ENCODE peak calls at places on chromosomes 13 and 19, in four cellular contexts. D, P, E and T are unnamed samples.

GRCh38 chr13:110471156-110471832 is 90.2 kb downstream of the RAB20 start:
- DNase-seq in D (peak), P (no peak), E (no peak), T (no peak)

GRCh38 chr19:39188960-39189359 is 7.8 kb upstream of the NCCRP1 start:
- DNase-seq in D (no peak), P (no peak), E (no peak), T (no peak)

GRCh38 chr13:26941345-26942174 is 181.0 kb upstream of the GPR12 start:
- DNase-seq in D (no peak), P (no peak), E (no peak), T (no peak)

GRCh38 chr19:4597975-4598671 is 38.6 kb upstream of the SEMA6B start:
- DNase-seq in D (no peak), P (peak), E (peak), T (no peak)

GRCh38 chr13:30871713-30872029 is 34.4 kb upstream of the MEDAG start:
- DNase-seq in D (no peak), P (no peak), E (no peak), T (peak)

GRCh38 chr13:48829536-48829935 is 146.2 kb upstream of the FNDC3A start:
- DNase-seq in D (no peak), P (no peak), E (no peak), T (no peak)

GRCh38 chr13:84400711-84401110 is 518.4 kb upstream of the SLITRK1 start:
- DNase-seq in D (no peak), P (no peak), E (no peak), T (no peak)

GRCh38 chr19:6610934-6611370 is 20.0 kb upstream of the CD70 start:
- DNase-seq in D (no peak), P (no peak), E (no peak), T (no peak)

GRCh38 chr13:44854264-44855060 is 134.8 kb downstream of the NUFIP1 start:
- DNase-seq in D (no peak), P (no peak), E (peak), T (no peak)

GRCh38 chr19:2469102-2469914 is 6.6 kb upstream of the GADD45B start:
- DNase-seq in D (no peak), P (no peak), E (no peak), T (no peak)

GRCh38 chr13:83151308-83151660 is 731.0 kb downstream of the SLITRK1 start:
- DNase-seq in D (no peak), P (no peak), E (no peak), T (no peak)